ENCODE peak calls at places on chromosomes 7 and 10, in ten cellular contexts. Y, P, B, R, J, D, T, O, G and E are unnamed samples.

GRCh38 chr7:136874393-136875032 is 6.1 kb downstream of the CHRM2 start:
- DNase-seq in G (no peak), T (peak; percentile 77), D (no peak), P (no peak), O (no peak), R (no peak), B (peak; percentile 59), J (no peak), Y (no peak), E (no peak)

GRCh38 chr10:124074471-124075109 is 18.8 kb downstream of the CHST15 start:
- DNase-seq in D (no peak), J (no peak), T (no peak), O (no peak), P (no peak), Y (no peak), B (no peak), G (no peak), R (no peak), E (no peak)

GRCh38 chr7:6015917-6016652 is 7.0 kb downstream of the AIMP2 start:
- DNase-seq in D (no peak), P (no peak), O (no peak), T (peak; percentile 64), B (peak; percentile 9), R (peak; percentile 90), Y (no peak), J (no peak), G (no peak), E (peak; percentile 52)

GRCh38 chr7:2288986-2289611 is 25.1 kb downstream of the SNX8 start:
- DNase-seq in J (no peak), B (no peak), Y (no peak), D (no peak), R (no peak), O (no peak), T (no peak), P (no peak), G (no peak), E (no peak)

GRCh38 chr7:135514856-135515255 is 5.0 kb upstream of the CNOT4 start:
- DNase-seq in R (no peak), T (peak; percentile 59), B (no peak), Y (no peak), G (no peak), O (no peak), D (no peak), J (no peak), P (no peak), E (no peak)

GRCh38 chr7:46784746-46785145 is 797.2 kb downstream of the TNS3 start:
- DNase-seq in J (peak; percentile 93), T (no peak), P (peak; percentile 93), D (no peak), G (no peak), R (no peak), B (peak; percentile 72), Y (no peak), O (no peak), E (no peak)

GRCh38 chr7:30996261-30996660 is 32.5 kb downstream of the GHRHR start:
- DNase-seq in B (no peak), T (peak; percentile 38), O (no peak), P (no peak), J (no peak), R (no peak), D (no peak), G (no peak), Y (no peak), E (no peak)

GRCh38 chr10:50326757-50327701 is 75.7 kb upstream of the ASAH2 start:
- DNase-seq in Y (no peak), B (peak; percentile 81), G (no peak), J (no peak), R (no peak), D (no peak), O (no peak), T (peak; percentile 48), P (no peak), E (peak; percentile 0)

GRCh38 chr10:21494221-21495001 is 31.1 kb downstream of the SKIDA1 start:
- DNase-seq in R (no peak), G (no peak), T (peak; percentile 50), B (no peak), D (no peak), J (no peak), P (no peak), Y (no peak), O (peak; percentile 49), E (no peak)

GRCh38 chr7:155698633-155699032 is 54.2 kb downstream of the RBM33 start:
- DNase-seq in O (no peak), T (no peak), B (no peak), G (no peak), R (no peak), J (no peak), P (no peak), Y (no peak), D (no peak), E (no peak)

GRCh38 chr7:28830831-28831230 is 127.3 kb downstream of the TRIL start:
- DNase-seq in B (no peak), Y (no peak), T (no peak), J (no peak), G (no peak), O (no peak), D (no peak), R (no peak), P (no peak), E (no peak)

GRCh38 chr10:122646511-122647382 is 52.9 kb downstream of the C10orf120 start:
- DNase-seq in B (no peak), O (no peak), D (no peak), Y (no peak), T (no peak), J (no peak), G (no peak), R (no peak), P (no peak), E (no peak)

GRCh38 chr10:34275626-34276025 is 539.5 kb downstream of the PARD3 start:
- DNase-seq in D (no peak), T (peak; percentile 6), O (no peak), J (no peak), G (no peak), P (no peak), Y (no peak), R (no peak), B (no peak), E (no peak)

GRCh38 chr10:72243822-72244437 is 27.9 kb upstream of the ASCC1 start:
- DNase-seq in R (peak; percentile 80), D (no peak), T (peak; percentile 72), Y (no peak), P (peak; percentile 47), G (no peak), B (peak; percentile 93), O (no peak), J (no peak), E (no peak)

GRCh38 chr7:16652888-16653287 is 6.9 kb downstream of the BZW2 start:
- DNase-seq in O (no peak), P (no peak), R (no peak), D (no peak), T (peak; percentile 90), B (no peak), J (peak; percentile 96), Y (no peak), G (no peak), E (no peak)

GRCh38 chr10:100338434-100339036 is 8.5 kb upstream of the SCD start:
- DNase-seq in R (no peak), T (peak; percentile 64), Y (peak; percentile 76), G (peak; percentile 8), O (peak; percentile 82), J (no peak), P (peak; percentile 43), D (peak; percentile 63), B (peak; percentile 30), E (no peak)

GRCh38 chr10:1232164-1232911 is 176.2 kb downstream of the WDR37 start:
- DNase-seq in T (no peak), R (no peak), P (no peak), J (no peak), G (no peak), D (no peak), B (no peak), O (no peak), Y (no peak), E (no peak)

GRCh38 chr7:136018104-136018503 is 40.9 kb upstream of the MTPN start:
- DNase-seq in P (no peak), O (no peak), Y (no peak), R (no peak), T (no peak), G (no peak), D (no peak), J (no peak), B (peak; percentile 29), E (no peak)

GRCh38 chr7:82410461-82410860 is 33.1 kb downstream of the CACNA2D1 start:
- DNase-seq in R (no peak), J (no peak), T (peak; percentile 93), D (no peak), B (no peak), O (no peak), Y (no peak), P (no peak), G (no peak), E (no peak)

GRCh38 chr10:94292448-94293118 is 70.2 kb downstream of the NOC3L start:
- DNase-seq in B (peak; percentile 31), T (no peak), P (no peak), D (no peak), R (no peak), O (no peak), Y (no peak), G (no peak), J (no peak), E (peak; percentile 39)

GRCh38 chr10:124041684-124042445 is 51.5 kb downstream of the CHST15 start:
- DNase-seq in J (no peak), B (no peak), T (no peak), P (no peak), G (no peak), R (no peak), Y (no peak), D (no peak), O (no peak), E (no peak)

GRCh38 chr7:13822678-13823077 is 166.8 kb downstream of the ETV1 start:
- DNase-seq in R (no peak), P (no peak), D (no peak), B (no peak), T (no peak), J (no peak), Y (no peak), O (no peak), G (no peak), E (no peak)

GRCh38 chr10:86254526-86255174 is 111.9 kb downstream of the GRID1 start:
- DNase-seq in B (no peak), O (no peak), R (no peak), T (peak; percentile 92), Y (no peak), G (no peak), D (no peak), J (peak; percentile 44), P (no peak), E (no peak)

GRCh38 chr10:34698979-34699378 is 116.1 kb downstream of the PARD3 start:
- DNase-seq in Y (no peak), T (no peak), J (no peak), D (no peak), B (peak; percentile 43), G (no peak), O (no peak), R (no peak), P (peak; percentile 86), E (no peak)

GRCh38 chr10:126561499-126562208 is 108.8 kb downstream of the C10orf90 start:
- DNase-seq in B (no peak), J (no peak), R (no peak), D (no peak), Y (no peak), O (no peak), G (no peak), T (no peak), P (no peak), E (no peak)

GRCh38 chr10:119209050-119209735 is 1.8 kb downstream of the GRK5 start:
- DNase-seq in J (no peak), G (no peak), D (peak; percentile 27), T (peak; percentile 68), P (no peak), B (peak; percentile 50), O (peak; percentile 80), Y (peak; percentile 40), R (no peak), E (no peak)

GRCh38 chr10:118850418-118851061 is 95.8 kb upstream of the CACUL1 start:
- DNase-seq in G (no peak), O (peak; percentile 89), R (no peak), D (peak; percentile 35), P (no peak), B (peak; percentile 49), J (no peak), Y (peak; percentile 41), T (peak; percentile 75), E (peak; percentile 16)

GRCh38 chr10:86178401-86179142 is 188.0 kb downstream of the GRID1 start:
- DNase-seq in G (no peak), Y (no peak), O (peak; percentile 82), B (no peak), J (no peak), D (no peak), T (peak; percentile 41), R (no peak), P (no peak), E (no peak)